ENCODE peak calls at places on chromosomes 11 and 22, in five cellular contexts. C is GM12865, R is mammary epithelial cell, I is fibroblast of mammary gland, S is right lobe of liver. M is an unnamed sample.

GRCh38 chr11:128551641-128552335 is 35.6 kb downstream of the ETS1 start:
- DNase-seq in C (peak), R (no peak), I (peak), S (no peak), M (no peak)

GRCh38 chr11:61816736-61817455 is at the start of gene FADS1:
- DNase-seq in C (peak), R (peak), I (peak), S (peak), M (peak)

GRCh38 chr22:49629586-49630447 is 197.9 kb downstream of the BRD1 start:
- DNase-seq in C (no peak), R (no peak), I (no peak), S (no peak), M (no peak)

GRCh38 chr11:23112987-23113886 is 253.0 kb upstream of the CCDC179 start:
- DNase-seq in C (peak), R (peak), I (peak), S (peak), M (peak)

GRCh38 chr11:70078095-70078795 is at the start of gene ANO1:
- DNase-seq in C (no peak), R (no peak), I (no peak), S (peak), M (no peak)

GRCh38 chr11:66388746-66389386 is 17.3 kb upstream of the SLC29A2 start:
- DNase-seq in C (peak), R (peak), I (peak), S (peak), M (peak)

GRCh38 chr11:126918556-126918955 is 82.0 kb downstream of the KIRREL3 start:
- DNase-seq in C (no peak), R (no peak), I (no peak), S (no peak), M (peak)

GRCh38 chr22:44325718-44326548 is 13.2 kb upstream of the SHISAL1 start:
- DNase-seq in C (no peak), R (peak), I (peak), S (no peak), M (peak)

GRCh38 chr22:37732699-37733607 is 36.1 kb downstream of the TRIOBP start:
- DNase-seq in C (no peak), R (no peak), I (no peak), S (no peak), M (no peak)

GRCh38 chr11:11978792-11979486 is 29.5 kb downstream of the DKK3 start:
- DNase-seq in C (no peak), R (no peak), I (peak), S (no peak), M (peak)

GRCh38 chr11:92453055-92453454 is 228.4 kb downstream of the FAT3 start:
- DNase-seq in C (peak), R (peak), I (peak), S (no peak), M (peak)

GRCh38 chr11:10050561-10050960 is 243.5 kb downstream of the SBF2 start:
- DNase-seq in C (no peak), R (peak), I (peak), S (no peak), M (no peak)

GRCh38 chr11:104944080-104944479 is 24.3 kb downstream of the CASP4 start:
- DNase-seq in C (no peak), R (no peak), I (no peak), S (no peak), M (no peak)

GRCh38 chr11:1744137-1744878 is 6.1 kb downstream of the IFITM10 start:
- DNase-seq in C (no peak), R (no peak), I (peak), S (peak), M (no peak)

GRCh38 chr11:18703001-18703763 is 4.6 kb downstream of the TMEM86A start:
- DNase-seq in C (no peak), R (no peak), I (no peak), S (no peak), M (no peak)

GRCh38 chr11:38169286-38169685 is 1571.2 kb upstream of the RAG2 start:
- DNase-seq in C (no peak), R (peak), I (peak), S (no peak), M (no peak)

GRCh38 chr22:26718905-26719304 is 61.5 kb downstream of the MIAT start:
- DNase-seq in C (no peak), R (peak), I (peak), S (no peak), M (peak)

GRCh38 chr11:117825538-117826359 is 1.2 kb upstream of the FXYD2 start:
- DNase-seq in C (no peak), R (no peak), I (no peak), S (peak), M (no peak)

GRCh38 chr22:42932857-42933782 is 76.0 kb upstream of the ARFGAP3 start:
- DNase-seq in C (peak), R (no peak), I (no peak), S (peak), M (peak)

GRCh38 chr11:45806072-45806933 is 1.4 kb downstream of the SLC35C1 start:
- DNase-seq in C (no peak), R (no peak), I (no peak), S (peak), M (no peak)

GRCh38 chr11:84901986-84902385 is 725.2 kb downstream of the DLG2 start:
- DNase-seq in C (no peak), R (no peak), I (peak), S (no peak), M (peak)

GRCh38 chr22:22709719-22710445 is 65.5 kb downstream of the GGTLC2 start:
- DNase-seq in C (no peak), R (no peak), I (peak), S (peak), M (no peak)

GRCh38 chr22:31956360-31956759 is 12.0 kb downstream of the YWHAH start:
- DNase-seq in C (no peak), R (no peak), I (no peak), S (no peak), M (no peak)

GRCh38 chr22:39466228-39467006 is 9.6 kb downstream of the MGAT3 start:
- DNase-seq in C (no peak), R (no peak), I (no peak), S (no peak), M (no peak)

GRCh38 chr11:8338138-8338537 is 74.5 kb upstream of the LMO1 start:
- DNase-seq in C (peak), R (no peak), I (peak), S (peak), M (peak)

GRCh38 chr11:57471496-57471895 is 11.2 kb downstream of the RTN4RL2 start:
- DNase-seq in C (no peak), R (peak), I (no peak), S (peak), M (no peak)

GRCh38 chr22:28963362-28963761 is 80.0 kb downstream of the ZNRF3 start:
- DNase-seq in C (no peak), R (no peak), I (no peak), S (no peak), M (no peak)

GRCh38 chr11:9716275-9717039 is 52.6 kb downstream of the SWAP70 start:
- DNase-seq in C (peak), R (no peak), I (peak), S (no peak), M (peak)

GRCh38 chr11:130512662-130513061 is 64.2 kb downstream of the ADAMTS15 start:
- DNase-seq in C (no peak), R (no peak), I (no peak), S (no peak), M (no peak)

GRCh38 chr11:63549411-63549810 is 12.8 kb downstream of the PLAAT4 start:
- DNase-seq in C (no peak), R (no peak), I (no peak), S (no peak), M (no peak)

GRCh38 chr22:38572065-38572464 is 2.1 kb upstream of the DMC1 start:
- DNase-seq in C (peak), R (peak), I (peak), S (no peak), M (peak)

GRCh38 chr11:32032478-32032877 is 58.4 kb upstream of the RCN1 start:
- DNase-seq in C (peak), R (no peak), I (peak), S (no peak), M (peak)

GRCh38 chr11:75146711-75147110 is 4.2 kb upstream of the SLCO2B1 start:
- DNase-seq in C (no peak), R (no peak), I (no peak), S (peak), M (no peak)

GRCh38 chr11:105296806-105297205 is 157.2 kb upstream of the CARD18 start:
- DNase-seq in C (no peak), R (no peak), I (no peak), S (no peak), M (no peak)

DNA sequence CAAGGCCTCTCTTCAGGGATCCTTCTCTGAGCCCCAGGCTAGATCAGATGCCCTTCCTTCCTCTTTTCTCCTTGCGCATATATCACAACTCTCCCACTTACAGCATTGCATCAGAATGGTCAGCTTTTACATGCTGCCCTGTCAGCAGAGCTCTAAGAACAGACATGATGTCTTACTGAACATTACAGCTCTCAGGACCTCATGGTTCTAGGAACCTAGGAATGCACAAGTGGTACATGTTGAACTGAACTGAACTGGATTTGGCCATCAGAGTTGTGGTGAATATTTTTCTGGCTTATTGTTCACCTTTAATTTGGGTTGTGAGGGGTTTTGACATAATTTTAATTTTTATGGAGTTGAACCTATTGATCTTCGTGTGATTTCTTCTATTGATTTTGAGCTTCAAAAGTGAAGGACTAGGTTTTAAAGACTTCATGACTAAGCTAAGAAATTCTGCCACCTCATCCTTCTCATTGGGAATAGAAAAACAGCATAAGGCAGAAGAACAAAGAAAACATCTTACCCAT is 37.7 kb upstream of the SPON1 start:
- DNase-seq in C (no peak), R (no peak), I (no peak), S (no peak), M (no peak)
- H3K4me3 ChIP-seq in C (no peak), R (no peak), I (no peak), S (no peak), M (no peak)

GRCh38 chr11:43278302-43278956 is 33.4 kb upstream of the API5 start:
- DNase-seq in C (peak), R (peak), I (peak), S (no peak), M (peak)
- TF ChIP-seq CTCF in C (peak), R (peak), I (peak), S (peak), M (peak)

GRCh38 chr11:26992031-26992541 is 1.8 kb upstream of the FIBIN start:
- DNase-seq in C (no peak), R (peak), I (peak), S (no peak), M (peak)

GRCh38 chr11:26994579-26995210 is 783 bp downstream of the FIBIN start:
- DNase-seq in C (no peak), R (no peak), I (no peak), S (peak), M (peak)

GRCh38 chr11:26996056-26996455 is 2.1 kb downstream of the FIBIN start:
- DNase-seq in C (no peak), R (no peak), I (no peak), S (no peak), M (no peak)

GRCh38 chr11:26993965-26994446 is at the start of gene FIBIN:
- DNase-seq in C (no peak), R (peak), I (peak), S (peak), M (peak)
- H3K4me3 ChIP-seq in C (no peak), R (peak), I (peak), S (peak), M (peak)

GRCh38 chr11:387193-387793 is 6.7 kb upstream of the PKP3 start:
- DNase-seq in C (no peak), R (no peak), I (no peak), S (no peak), M (no peak)

GRCh38 chr11:393219-394033 is 583 bp upstream of the PKP3 start:
- DNase-seq in C (no peak), R (peak), I (peak), S (no peak), M (peak)

GRCh38 chr11:392102-392777 is 1.8 kb upstream of the PKP3 start:
- DNase-seq in C (no peak), R (no peak), I (no peak), S (no peak), M (no peak)

GRCh38 chr11:391117-392017 is 2.6 kb upstream of the PKP3 start:
- DNase-seq in C (no peak), R (no peak), I (no peak), S (no peak), M (no peak)

GRCh38 chr11:390175-390574 is 3.8 kb upstream of the PKP3 start:
- DNase-seq in C (no peak), R (no peak), I (no peak), S (no peak), M (no peak)
- TF ChIP-seq CTCF in C (no peak), R (peak), I (no peak), S (no peak), M (no peak)

GRCh38 chr11:116822575-116822974 is 529 bp downstream of the APOA4 start:
- DNase-seq in C (no peak), R (no peak), I (no peak), S (no peak), M (no peak)
- H3K4me3 ChIP-seq in C (no peak), R (no peak), I (no peak), S (no peak), M (no peak)

GRCh38 chr22:20076627-20077172 is 3.3 kb upstream of the DGCR8 start:
- DNase-seq in C (no peak), R (no peak), I (no peak), S (no peak), M (no peak)
- TF ChIP-seq CTCF in C (no peak), R (no peak), I (no peak), S (no peak), M (no peak)

GRCh38 chr11:119361056-119361787 is 14.7 kb upstream of the MFRP start:
- DNase-seq in C (peak), R (peak), I (peak), S (peak), M (peak)
- H3K4me3 ChIP-seq in C (no peak), R (no peak), I (no peak), S (peak), M (no peak)

GRCh38 chr22:27827586-27828213 is 26.1 kb upstream of the MN1 start:
- DNase-seq in C (no peak), R (no peak), I (no peak), S (no peak), M (no peak)

GRCh38 chr22:27828214-27828587 is 26.6 kb upstream of the MN1 start:
- DNase-seq in C (no peak), R (no peak), I (no peak), S (no peak), M (no peak)

GRCh38 chr22:27823221-27823620 is 21.7 kb upstream of the MN1 start:
- DNase-seq in C (no peak), R (no peak), I (no peak), S (no peak), M (no peak)

GRCh38 chr22:27820896-27821866 is 19.6 kb upstream of the MN1 start:
- DNase-seq in C (no peak), R (peak), I (no peak), S (no peak), M (no peak)

GRCh38 chr22:27825174-27825573 is 23.6 kb upstream of the MN1 start:
- DNase-seq in C (peak), R (no peak), I (peak), S (no peak), M (no peak)
- TF ChIP-seq CTCF in C (peak), R (peak), I (peak), S (peak), M (peak)